ENCODE peak calls at places on chromosome 13, in eight cellular contexts. A, Q, S, B, J, V, L and W are unnamed samples.

GRCh38 chr13:110306960-110307696 is at the start of the genes COL4A1 and COL4A2:
- DNase-seq in A (peak; percentile 89), Q (no peak), S (peak; percentile 60), B (no peak), J (peak; percentile 77), V (no peak), L (peak; percentile 89), W (peak; percentile 80)

GRCh38 chr13:84137292-84137691 is 255.0 kb upstream of the SLITRK1 start:
- DNase-seq in A (no peak), Q (no peak), S (no peak), B (peak; percentile 19), J (no peak), V (no peak), L (no peak), W (no peak)

GRCh38 chr13:50909605-50910482 is at the start of gene RNASEH2B:
- DNase-seq in A (peak; percentile 74), Q (no peak), S (peak; percentile 73), B (peak; percentile 71), J (peak; percentile 40), V (peak; percentile 8), L (peak; percentile 74), W (peak; percentile 72)

GRCh38 chr13:39353988-39354387 is 249.0 kb downstream of the LHFPL6 start:
- DNase-seq in A (no peak), Q (no peak), S (no peak), B (no peak), J (peak; percentile 65), V (no peak), L (no peak), W (no peak)

GRCh38 chr13:51697181-51697580 is 106.8 kb downstream of the DHRS12 start:
- DNase-seq in A (no peak), Q (no peak), S (no peak), B (no peak), J (peak; percentile 59), V (no peak), L (no peak), W (no peak)

GRCh38 chr13:51730927-51731326 is 73.0 kb downstream of the DHRS12 start:
- DNase-seq in A (no peak), Q (no peak), S (no peak), B (no peak), J (no peak), V (no peak), L (no peak), W (no peak)

GRCh38 chr13:20119960-20120359 is 40.9 kb downstream of the GJA3 start:
- DNase-seq in A (no peak), Q (no peak), S (no peak), B (no peak), J (no peak), V (no peak), L (no peak), W (no peak)

GRCh38 chr13:65472336-65472735 is 1757.8 kb downstream of the PCDH9 start:
- DNase-seq in A (no peak), Q (no peak), S (no peak), B (no peak), J (no peak), V (no peak), L (no peak), W (no peak)

GRCh38 chr13:97113231-97114001 is 108.7 kb upstream of the MBNL2 start:
- DNase-seq in A (peak; percentile 36), Q (no peak), S (peak; percentile 22), B (no peak), J (no peak), V (no peak), L (no peak), W (peak; percentile 12)

GRCh38 chr13:67557642-67558241 is 327.6 kb upstream of the PCDH9 start:
- DNase-seq in A (no peak), Q (no peak), S (no peak), B (no peak), J (no peak), V (no peak), L (no peak), W (no peak)

GRCh38 chr13:110138009-110138699 is 168.8 kb downstream of the COL4A1 start:
- DNase-seq in A (peak; percentile 59), Q (no peak), S (peak; percentile 74), B (no peak), J (peak; percentile 79), V (no peak), L (peak; percentile 58), W (peak; percentile 77)

GRCh38 chr13:88014527-88014926 is 343.4 kb downstream of the SLITRK5 start:
- DNase-seq in A (no peak), Q (no peak), S (no peak), B (no peak), J (no peak), V (no peak), L (no peak), W (no peak)

GRCh38 chr13:25874907-25875306 is 176.9 kb downstream of the SHISA2 start:
- DNase-seq in A (no peak), Q (no peak), S (no peak), B (peak; percentile 65), J (no peak), V (no peak), L (no peak), W (no peak)

GRCh38 chr13:50668882-50669281 is 174.6 kb downstream of the DLEU7 start:
- DNase-seq in A (no peak), Q (no peak), S (no peak), B (no peak), J (no peak), V (no peak), L (no peak), W (no peak)

GRCh38 chr13:49454388-49455015 is 10.4 kb downstream of the SETDB2 start:
- DNase-seq in A (no peak), Q (no peak), S (no peak), B (no peak), J (peak; percentile 88), V (no peak), L (no peak), W (no peak)

GRCh38 chr13:113981611-113982295 is 7.9 kb upstream of the C13orf46 start:
- DNase-seq in A (no peak), Q (no peak), S (no peak), B (no peak), J (no peak), V (no peak), L (no peak), W (no peak)

GRCh38 chr13:35718084-35718483 is 241.6 kb upstream of the MAB21L1 start:
- DNase-seq in A (no peak), Q (no peak), S (no peak), B (no peak), J (no peak), V (no peak), L (no peak), W (no peak)

GRCh38 chr13:113981201-113981605 is 7.3 kb upstream of the C13orf46 start:
- DNase-seq in A (no peak), Q (no peak), S (peak; percentile 90), B (no peak), J (no peak), V (no peak), L (no peak), W (peak; percentile 100)

GRCh38 chr13:46531953-46532352 is 21.0 kb upstream of the LRCH1 start:
- DNase-seq in A (no peak), Q (no peak), S (no peak), B (no peak), J (no peak), V (no peak), L (no peak), W (no peak)

GRCh38 chr13:113451951-113452421 is 1.3 kb downstream of the ADPRHL1 start:
- DNase-seq in A (no peak), Q (no peak), S (no peak), B (no peak), J (no peak), V (no peak), L (peak; percentile 81), W (no peak)

GRCh38 chr13:33004454-33004853 is 11.8 kb upstream of the KL start:
- DNase-seq in A (no peak), Q (no peak), S (peak; percentile 25), B (no peak), J (no peak), V (no peak), L (peak; percentile 55), W (peak; percentile 6)

GRCh38 chr13:23811366-23812027 is 77.7 kb downstream of the MIPEP start:
- DNase-seq in A (no peak), Q (no peak), S (no peak), B (no peak), J (no peak), V (no peak), L (no peak), W (no peak)

DNA sequence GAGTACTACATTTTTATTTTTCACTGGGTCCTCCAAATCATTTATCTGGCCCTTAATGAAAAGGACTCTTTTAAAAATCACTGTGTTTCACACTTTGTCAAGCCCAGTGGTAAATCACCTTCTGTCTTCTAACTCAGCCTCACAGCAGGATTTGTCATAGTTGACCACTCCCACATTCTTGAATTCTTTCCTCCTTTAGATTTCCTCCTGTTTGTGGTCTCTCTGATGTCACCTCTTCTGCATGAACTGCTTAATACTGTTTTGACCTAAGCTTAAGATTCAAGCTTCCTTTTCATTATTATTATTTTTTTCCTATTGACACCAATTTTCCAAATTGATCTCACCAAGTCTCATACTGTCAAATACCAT is 899.8 kb upstream of the MIR17HG start:
- DNase-seq in A (no peak), Q (no peak), S (no peak), B (no peak), J (peak; percentile 63), V (no peak), L (no peak), W (no peak)
- H3K27ac ChIP-seq in A (no peak overlapping the region), Q (no peak overlapping the region), S (no peak overlapping the region), B (no peak overlapping the region), J (no peak overlapping the region), V (no peak overlapping the region), L (no peak overlapping the region), W (no peak overlapping the region)

GRCh38 chr13:99656092-99656745 is 154.9 kb downstream of the TM9SF2 start:
- DNase-seq in A (peak; percentile 75), Q (peak; percentile 46), S (peak; percentile 88), B (peak; percentile 84), J (peak; percentile 67), V (peak; percentile 3), L (peak; percentile 75), W (peak; percentile 73)
- TF ChIP-seq POLR2A in A (no peak), Q (no peak), S (no peak), B (no peak), J (no peak), V (no peak), L (no peak), W (no peak)

DNA sequence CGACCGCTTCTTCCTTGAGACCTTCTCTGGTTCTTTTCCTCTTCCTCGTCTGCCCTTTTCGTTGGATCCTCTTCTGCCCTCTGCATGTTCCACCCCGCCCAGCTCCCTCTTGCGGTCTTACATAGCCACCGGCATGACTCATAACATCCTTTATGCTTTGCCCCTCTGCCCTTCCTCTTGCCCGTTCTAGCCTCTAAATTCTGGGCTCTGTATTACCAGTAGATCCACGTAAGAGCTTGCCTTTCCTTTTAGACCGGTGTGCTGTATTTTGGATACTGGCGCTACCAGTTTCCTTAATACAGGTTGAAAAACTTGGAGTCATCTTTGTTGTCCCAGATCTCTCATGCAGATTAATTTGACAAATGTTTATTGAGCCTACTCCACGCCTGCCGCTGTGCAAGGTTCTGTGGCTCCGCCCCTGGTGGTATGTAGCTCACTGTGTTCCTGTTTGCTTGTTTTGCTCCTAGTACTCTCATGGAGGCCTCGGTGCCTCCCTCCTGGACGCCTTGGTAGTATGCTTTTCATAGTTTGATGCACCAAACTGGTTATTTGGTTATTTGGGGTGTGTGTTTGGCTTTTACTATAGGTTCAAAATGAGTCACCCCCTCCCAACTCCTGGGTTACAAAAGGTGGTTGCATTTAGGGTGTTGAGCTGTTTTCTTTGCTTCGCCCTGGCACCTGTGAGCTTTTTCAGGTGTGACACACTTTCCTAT is 1.7 kb downstream of the GTF3A start:
- DNase-seq in A (peak; percentile 41), Q (no peak), S (peak; percentile 79), B (peak; percentile 90), J (peak; percentile 69), V (peak; percentile 55), L (peak; percentile 73), W (peak; percentile 30)
- TF ChIP-seq CTCF in A (no peak), Q (peak; percentile 65), S (peak; percentile 87), B (peak; percentile 62), J (peak; percentile 33), V (peak; percentile 44), L (peak; percentile 32), W (peak; percentile 30)

GRCh38 chr13:30334663-30335386 is 27.5 kb upstream of the KATNAL1 start:
- DNase-seq in A (no peak), Q (no peak), S (peak; percentile 43), B (no peak), J (peak; percentile 4), V (no peak), L (no peak), W (no peak)
- H3K27ac ChIP-seq in A (no peak overlapping the region), Q (no peak overlapping the region), S (no peak overlapping the region), B (no peak overlapping the region), J (no peak overlapping the region), V (no peak overlapping the region), L (no peak overlapping the region), W (no peak overlapping the region)